ENCODE peak calls at places on chromosomes 5 and 9, in five cellular contexts. T is effector memory CD4-positive, alpha-beta T cell; I is A549; N is HCT116; U is left lung. Y is an unnamed sample.

GRCh38 chr9:128920381-128921058 is at the start of gene PHYHD1:
- DNase-seq in U (peak; percentile 82), I (no peak), T (no peak), N (no peak), Y (peak; percentile 76)

GRCh38 chr5:150781706-150782614 is 3.4 kb downstream of the SMIM3 start:
- DNase-seq in U (no peak), N (no peak), I (no peak), T (no peak), Y (no peak)

GRCh38 chr5:157312492-157312891 is 46.6 kb downstream of the CYFIP2 start:
- DNase-seq in T (peak; percentile 34), U (no peak), I (peak; percentile 87), N (peak; percentile 67), Y (no peak)

GRCh38 chr5:157994906-157995519 is 136.1 kb upstream of the CLINT1 start:
- DNase-seq in U (peak; percentile 80), I (peak; percentile 71), T (peak; percentile 24), N (peak; percentile 46), Y (peak; percentile 69)

GRCh38 chr5:85604378-85604777 is 1013.4 kb upstream of the COX7C start:
- DNase-seq in T (no peak), N (no peak), U (no peak), I (no peak), Y (no peak)

GRCh38 chr9:129351642-129352151 is 173.6 kb upstream of the IER5L start:
- DNase-seq in U (peak; percentile 76), N (no peak), I (peak; percentile 41), T (no peak), Y (no peak)

GRCh38 chr5:171660438-171660837 is 125.2 kb upstream of the SMIM23 start:
- DNase-seq in U (no peak), T (no peak), N (no peak), I (no peak), Y (no peak)

GRCh38 chr5:37735649-37736347 is 104.0 kb downstream of the GDNF start:
- DNase-seq in I (no peak), N (no peak), U (no peak), T (no peak), Y (no peak)

GRCh38 chr5:111635946-111636315 is 121.1 kb downstream of the NREP start:
- DNase-seq in N (no peak), T (no peak), I (no peak), U (no peak), Y (no peak)

GRCh38 chr5:117454716-117455212 is 880.1 kb upstream of the SEMA6A start:
- DNase-seq in U (peak; percentile 52), T (peak; percentile 15), I (peak; percentile 2), N (peak; percentile 62), Y (peak; percentile 51)

GRCh38 chr9:125748511-125749099 is 1.4 kb downstream of the PBX3 start:
- DNase-seq in N (no peak), I (no peak), U (peak; percentile 73), T (no peak), Y (no peak)
- H3K4me3 ChIP-seq in N (peak overlapping the region; percentile 56), I (peak overlapping the region; percentile 74), U (peak overlapping the region; percentile 93), T (peak overlapping the region; percentile 97), Y (peak overlapping the region; percentile 90)

GRCh38 chr5:41511241-41511640 is 840 bp upstream of the PLCXD3 start:
- DNase-seq in N (no peak), I (no peak), T (no peak), U (no peak), Y (no peak)
- H3K4me3 ChIP-seq in N (no peak overlapping the region), I (no peak overlapping the region), T (no peak overlapping the region), U (no peak overlapping the region), Y (no peak overlapping the region)

GRCh38 chr5:36442796-36443195 is 141.1 kb upstream of the RANBP3L start:
- DNase-seq in I (no peak), T (no peak), N (no peak), U (no peak), Y (no peak)
- H3K4me3 ChIP-seq in I (no peak overlapping the region), T (no peak overlapping the region), N (no peak overlapping the region), U (no peak overlapping the region), Y (no peak overlapping the region)

GRCh38 chr5:112921031-112921832 is 795 bp downstream of the REEP5 start:
- DNase-seq in I (peak; percentile 69), N (peak; percentile 43), U (peak; percentile 94), T (peak; percentile 45), Y (peak; percentile 76)

GRCh38 chr5:112921833-112922817 is at the start of gene REEP5:
- DNase-seq in I (peak; percentile 74), T (peak; percentile 75), N (peak; percentile 48), U (peak; percentile 97), Y (peak; percentile 91)

GRCh38 chr5:112923988-112924387 is 2.0 kb upstream of the REEP5 start:
- DNase-seq in N (no peak), T (no peak), U (no peak), I (no peak), Y (no peak)

GRCh38 chr5:112918679-112919078 is 3.3 kb downstream of the REEP5 start:
- DNase-seq in I (no peak), N (no peak), T (no peak), U (no peak), Y (no peak)

GRCh38 chr5:112923148-112923917 is 1.3 kb upstream of the REEP5 start:
- DNase-seq in T (no peak), N (no peak), U (no peak), I (no peak), Y (no peak)
- H3K4me3 ChIP-seq in T (peak overlapping the region; percentile 27), N (no peak overlapping the region), U (peak overlapping the region; percentile 93), I (no peak overlapping the region), Y (peak overlapping the region; percentile 96)

DNA sequence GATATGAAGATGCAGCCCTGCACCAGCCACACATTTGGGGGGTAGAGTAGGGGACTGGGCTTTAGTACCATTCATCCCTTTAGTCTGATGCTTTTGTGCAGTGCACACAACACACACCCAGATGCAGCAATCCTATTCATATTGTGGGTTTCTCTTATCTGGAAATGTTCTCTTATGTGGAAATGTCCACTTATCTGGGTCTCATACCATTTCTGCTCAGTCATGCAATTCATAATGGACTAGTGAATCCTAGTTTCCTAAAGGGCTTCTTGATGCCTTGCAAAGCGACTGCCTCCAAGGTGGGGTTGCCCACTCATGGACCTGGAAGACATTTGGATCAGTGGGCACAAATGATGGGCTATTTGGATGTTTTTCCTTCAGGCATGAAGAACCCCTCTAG is 47.8 kb downstream of the C9orf152 start:
- DNase-seq in T (no peak), U (no peak), I (no peak), N (no peak), Y (no peak)
- H3K4me3 ChIP-seq in T (no peak overlapping the region), U (no peak overlapping the region), I (no peak overlapping the region), N (no peak overlapping the region), Y (no peak overlapping the region)

Y was measured in lower lobe of right lung.